ENCODE peak calls at places on chromosomes 4 and X, in five cellular contexts. Z is astrocyte, O is OCI-LY7, E is esophagus squamous epithelium, H is ascending aorta. M is an unnamed sample.

GRCh38 chr4:120921456-120922389 is 803 bp downstream of the PRDM5 start:
- DNase-seq in H (no peak), O (no peak), E (no peak), Z (peak; percentile 66), M (no peak)

GRCh38 chr4:159047478-159048165 is 55.3 kb upstream of the RAPGEF2 start:
- DNase-seq in E (no peak), H (no peak), Z (peak; percentile 93), O (no peak), M (no peak)

GRCh38 chr4:148849581-148849980 is 407.4 kb upstream of the NR3C2 start:
- DNase-seq in E (no peak), H (no peak), Z (no peak), O (no peak), M (no peak)

GRCh38 chr4:117134386-117134785 is 49.0 kb upstream of the TRAM1L1 start:
- DNase-seq in E (no peak), O (no peak), H (no peak), Z (peak; percentile 85), M (no peak)

GRCh38 chrX:53695901-53696300 is 9.4 kb upstream of the HUWE1 start:
- DNase-seq in H (no peak), O (no peak), E (no peak), Z (no peak), M (no peak)

GRCh38 chrX:86946569-86946968 is 571.0 kb upstream of the KLHL4 start:
- DNase-seq in H (no peak), Z (no peak), O (peak; percentile 33), E (no peak), M (no peak)

GRCh38 chr4:14458463-14458862 is 543.8 kb upstream of the CPEB2 start:
- DNase-seq in Z (no peak), H (no peak), O (no peak), E (no peak), M (no peak)

GRCh38 chr4:189279188-189279587 is 661.5 kb upstream of the FRG1 start:
- DNase-seq in Z (no peak), H (no peak), O (no peak), E (no peak), M (no peak)

GRCh38 chr4:70709551-70710080 is 12.1 kb upstream of the RUFY3 start:
- DNase-seq in Z (peak; percentile 55), O (no peak), E (no peak), H (no peak), M (no peak)

GRCh38 chrX:143648705-143649104 is 12.8 kb upstream of the SLITRK4 start:
- DNase-seq in E (no peak), H (no peak), O (peak; percentile 0), Z (no peak), M (no peak)
- TF ChIP-seq CTCF in E (peak; percentile 5), H (no peak), O (peak; percentile 38), Z (no peak), M (no peak)

GRCh38 chr4:17769406-17770174 is 11.8 kb downstream of the FAM184B start:
- DNase-seq in H (no peak), Z (peak; percentile 53), E (no peak), O (no peak), M (no peak)

GRCh38 chr4:17773125-17773698 is 8.2 kb downstream of the FAM184B start:
- DNase-seq in E (no peak), O (no peak), Z (no peak), H (no peak), M (no peak)

GRCh38 chr4:17770845-17771244 is 10.6 kb downstream of the FAM184B start:
- DNase-seq in O (no peak), H (no peak), Z (peak; percentile 54), E (no peak), M (no peak)

GRCh38 chr4:17766826-17767458 is 14.5 kb downstream of the FAM184B start:
- DNase-seq in Z (no peak), O (no peak), E (no peak), H (no peak), M (no peak)

GRCh38 chr4:17771284-17771908 is 10.0 kb downstream of the FAM184B start:
- DNase-seq in H (no peak), O (no peak), Z (no peak), E (no peak), M (no peak)
- H3K4me3 ChIP-seq in H (no peak overlapping the region), O (no peak overlapping the region), Z (no peak overlapping the region), E (no peak overlapping the region), M (no peak overlapping the region)

GRCh38 chrX:85052207-85052606 is 48.5 kb downstream of the APOOL start:
- DNase-seq in H (no peak), E (no peak), Z (no peak), O (no peak), M (no peak)

GRCh38 chrX:85051627-85052026 is 48.0 kb downstream of the APOOL start:
- DNase-seq in H (no peak), O (no peak), E (no peak), Z (no peak), M (no peak)

DNA sequence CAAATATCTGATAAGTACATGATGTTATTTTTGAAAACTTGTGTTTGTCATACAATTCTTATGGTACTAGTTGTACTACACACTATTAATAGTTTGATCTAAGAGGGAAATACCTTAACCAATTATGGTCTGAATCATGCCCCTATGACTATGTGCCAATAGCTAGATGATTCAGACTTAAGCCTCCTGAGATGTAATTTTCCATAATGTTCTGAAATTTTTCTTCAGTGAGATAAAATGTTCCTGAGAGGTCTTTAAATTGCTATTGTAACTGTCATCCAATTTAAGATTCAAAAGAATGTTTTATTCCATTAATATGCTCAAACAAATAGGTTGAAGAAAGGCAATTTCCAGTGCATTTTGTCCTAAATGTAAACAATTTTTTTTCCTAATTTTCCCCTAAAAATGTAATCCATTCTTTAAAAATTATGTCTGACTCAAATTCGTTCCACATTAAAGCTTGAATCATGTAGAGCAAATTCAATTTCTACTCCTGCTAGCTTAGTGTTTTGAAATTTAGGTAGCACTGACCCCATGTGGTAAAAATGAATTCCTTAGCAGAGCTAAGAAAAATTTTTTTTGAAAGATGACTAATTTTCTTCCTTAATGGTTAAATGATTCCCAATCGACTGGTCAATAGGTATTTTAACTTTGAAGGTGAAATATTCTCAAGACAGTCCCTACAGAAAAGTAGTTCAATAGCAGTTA is 49.1 kb downstream of the APOOL start:
- DNase-seq in H (no peak), Z (peak; percentile 77), E (no peak), O (peak; percentile 1), M (no peak)
- TF ChIP-seq CTCF in H (peak; percentile 29), Z (no peak), E (no peak), O (peak; percentile 56), M (no peak)

GRCh38 chr4:162265802-162266201 is 102.0 kb upstream of the FSTL5 start:
- DNase-seq in E (no peak), H (no peak), Z (no peak), O (no peak), M (no peak)
- H3K4me3 ChIP-seq in E (no peak overlapping the region), H (no peak overlapping the region), Z (no peak overlapping the region), O (no peak overlapping the region), M (no peak overlapping the region)

GRCh38 chr4:25953740-25954139 is 39.7 kb downstream of the SMIM20 start:
- DNase-seq in H (no peak), E (no peak), O (no peak), Z (peak; percentile 54), M (no peak)
- TF ChIP-seq CTCF in H (no peak), E (no peak), O (no peak), Z (no peak), M (no peak)

DNA sequence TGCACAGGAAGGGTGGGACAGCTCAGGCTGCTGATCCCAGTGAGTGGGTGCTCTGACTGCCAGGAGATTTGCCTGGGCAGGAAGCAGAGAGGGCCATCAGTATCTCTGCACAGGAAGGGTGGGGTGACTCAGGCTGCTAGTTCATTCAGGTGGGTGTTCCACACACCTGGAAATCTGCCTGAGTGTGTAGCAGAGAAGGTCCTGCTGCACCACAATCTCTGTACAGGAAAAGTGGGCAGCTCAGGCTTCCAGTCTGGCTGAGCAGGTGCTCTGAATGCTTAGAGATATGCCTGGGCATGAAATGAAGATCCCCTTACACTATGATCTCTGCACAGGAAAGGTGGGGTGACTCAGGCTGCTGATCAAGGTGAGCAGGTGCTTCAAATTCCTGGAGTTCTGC is 61.0 kb downstream of the ZNF518B start:
- DNase-seq in E (no peak), O (no peak), Z (no peak), H (no peak), M (no peak)
- H3K4me3 ChIP-seq in E (no peak overlapping the region), O (no peak overlapping the region), Z (no peak overlapping the region), H (no peak overlapping the region), M (no peak overlapping the region)

GRCh38 chrX:105703876-105704275 is 118.5 kb upstream of the NRK start:
- DNase-seq in E (no peak), H (no peak), Z (no peak), O (no peak), M (no peak)

GRCh38 chrX:105706041-105706440 is 116.3 kb upstream of the NRK start:
- DNase-seq in Z (no peak), E (no peak), H (no peak), O (no peak), M (no peak)

GRCh38 chrX:105700316-105700715 is 122.0 kb upstream of the NRK start:
- DNase-seq in O (no peak), Z (no peak), H (no peak), E (no peak), M (no peak)

GRCh38 chrX:105698386-105698785 is 124.0 kb upstream of the NRK start:
- DNase-seq in O (no peak), H (no peak), E (no peak), Z (no peak), M (no peak)

DNA sequence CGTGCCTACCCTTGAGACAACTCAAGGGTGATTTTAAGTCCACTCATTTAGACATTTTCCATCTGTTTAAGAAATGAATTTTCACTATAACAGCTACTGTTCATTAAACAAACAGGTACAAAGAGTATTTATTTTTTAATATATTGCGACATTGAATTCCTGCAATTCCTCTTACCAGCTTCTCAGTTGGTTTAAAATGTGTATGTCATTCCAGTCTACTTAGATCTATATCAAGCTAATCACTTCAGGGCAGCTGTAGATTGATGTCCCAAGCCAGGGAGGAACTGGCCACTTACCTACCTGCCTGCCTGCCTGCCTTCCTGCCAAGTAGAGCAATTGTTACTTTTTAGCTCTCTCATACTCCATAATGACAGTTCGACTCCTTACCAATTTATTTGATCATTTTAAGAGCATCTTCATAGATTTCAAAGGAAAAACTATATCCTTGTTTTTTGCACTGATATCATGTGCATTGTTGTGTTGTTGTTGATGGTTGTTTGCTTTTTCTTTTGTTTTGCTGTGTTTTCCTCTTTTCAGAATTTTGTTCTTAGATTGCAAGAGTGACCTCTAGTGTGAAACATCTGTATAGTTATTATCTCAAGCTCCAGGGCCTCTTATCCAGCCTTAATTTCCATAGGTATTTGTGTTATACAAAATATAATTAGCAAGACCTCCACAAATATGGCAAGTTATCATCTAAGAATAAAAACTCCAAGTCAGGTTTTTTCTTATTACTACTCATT is 120.9 kb upstream of the NRK start:
- DNase-seq in E (no peak), O (no peak), H (no peak), Z (no peak), M (no peak)
- TF ChIP-seq CTCF in E (no peak), O (peak; percentile 38), H (no peak), Z (peak; percentile 8), M (no peak)

M was measured in GM12864.